ENCODE peak calls at places on chromosomes 16 and 17, in eight cellular contexts. One of them, this sample, is unnamed.
A peak's percentile ranks its signal among the peaks of the same experiment; 100 is the strongest.

GRCh38 chr17:61486135-61487120 is 34.2 kb downstream of the TBX4 start:
- DNase-seq in AG09309: no peak
- DNase-seq in H9: peak; percentile 28
- DNase-seq in Calu3: no peak
- DNase-seq in GM12865: no peak
- DNase-seq in IMR-90: no peak
- DNase-seq in fibroblast of mammary gland: no peak
- DNase-seq in endothelial cell of umbilical vein: no peak
- DNase-seq in this sample: peak; percentile 67

GRCh38 chr16:79532785-79533184 is 67.8 kb downstream of the MAF start:
- DNase-seq in fibroblast of mammary gland: no peak
- DNase-seq in H9: no peak
- DNase-seq in Calu3: no peak
- DNase-seq in endothelial cell of umbilical vein: no peak
- DNase-seq in AG09309: no peak
- DNase-seq in GM12865: no peak
- DNase-seq in IMR-90: no peak
- DNase-seq in this sample: no peak

GRCh38 chr17:50221500-50222480 is 20.4 kb upstream of the COL1A1 start:
- DNase-seq in Calu3: no peak
- DNase-seq in GM12865: peak; percentile 36
- DNase-seq in IMR-90: peak; percentile 68
- DNase-seq in fibroblast of mammary gland: peak; percentile 74
- DNase-seq in AG09309: no peak
- DNase-seq in H9: no peak
- DNase-seq in endothelial cell of umbilical vein: no peak
- DNase-seq in this sample: peak; percentile 46

GRCh38 chr16:38941-39892 is 14.2 kb downstream of the POLR3K start:
- DNase-seq in endothelial cell of umbilical vein: no peak
- DNase-seq in H9: no peak
- DNase-seq in Calu3: peak; percentile 86
- DNase-seq in AG09309: no peak
- DNase-seq in GM12865: peak; percentile 81
- DNase-seq in fibroblast of mammary gland: no peak
- DNase-seq in IMR-90: no peak
- DNase-seq in this sample: no peak

GRCh38 chr17:57959929-57960328 is 4.7 kb upstream of the CUEDC1 start:
- DNase-seq in IMR-90: no peak
- DNase-seq in AG09309: no peak
- DNase-seq in Calu3: no peak
- DNase-seq in fibroblast of mammary gland: no peak
- DNase-seq in H9: no peak
- DNase-seq in endothelial cell of umbilical vein: no peak
- DNase-seq in GM12865: no peak
- DNase-seq in this sample: no peak

GRCh38 chr16:82345318-82345717 is 175.3 kb upstream of the MPHOSPH6 start:
- DNase-seq in endothelial cell of umbilical vein: no peak
- DNase-seq in fibroblast of mammary gland: no peak
- DNase-seq in H9: no peak
- DNase-seq in GM12865: no peak
- DNase-seq in Calu3: no peak
- DNase-seq in AG09309: no peak
- DNase-seq in IMR-90: no peak
- DNase-seq in this sample: no peak

GRCh38 chr16:11857161-11857560 is 5.8 kb upstream of the RSL1D1 start:
- DNase-seq in H9: no peak
- DNase-seq in endothelial cell of umbilical vein: no peak
- DNase-seq in GM12865: no peak
- DNase-seq in Calu3: no peak
- DNase-seq in IMR-90: peak; percentile 70
- DNase-seq in AG09309: no peak
- DNase-seq in fibroblast of mammary gland: peak; percentile 73
- DNase-seq in this sample: peak; percentile 62

GRCh38 chr17:66038125-66038524 is 153.8 kb downstream of the CEP112 start:
- DNase-seq in fibroblast of mammary gland: no peak
- DNase-seq in AG09309: no peak
- DNase-seq in IMR-90: no peak
- DNase-seq in GM12865: no peak
- DNase-seq in H9: no peak
- DNase-seq in endothelial cell of umbilical vein: no peak
- DNase-seq in Calu3: no peak
- DNase-seq in this sample: no peak

GRCh38 chr16:27382187-27382855 is 19.7 kb upstream of the IL21R start:
- DNase-seq in AG09309: no peak
- DNase-seq in Calu3: no peak
- DNase-seq in fibroblast of mammary gland: no peak
- DNase-seq in GM12865: no peak
- DNase-seq in endothelial cell of umbilical vein: no peak
- DNase-seq in IMR-90: no peak
- DNase-seq in H9: no peak
- DNase-seq in this sample: no peak

GRCh38 chr17:67132366-67132765 is 88.0 kb downstream of the CACNG1 start:
- DNase-seq in IMR-90: no peak
- DNase-seq in GM12865: no peak
- DNase-seq in H9: no peak
- DNase-seq in fibroblast of mammary gland: no peak
- DNase-seq in AG09309: no peak
- DNase-seq in endothelial cell of umbilical vein: no peak
- DNase-seq in Calu3: no peak
- DNase-seq in this sample: no peak

GRCh38 chr17:1040216-1040600 is 43.3 kb downstream of the TIMM22 start:
- DNase-seq in H9: no peak
- DNase-seq in fibroblast of mammary gland: peak; percentile 50
- DNase-seq in endothelial cell of umbilical vein: no peak
- DNase-seq in IMR-90: no peak
- DNase-seq in GM12865: no peak
- DNase-seq in Calu3: no peak
- DNase-seq in AG09309: no peak
- DNase-seq in this sample: no peak

GRCh38 chr17:33205552-33205951 is 87.5 kb downstream of the ASIC2 start:
- DNase-seq in endothelial cell of umbilical vein: no peak
- DNase-seq in Calu3: no peak
- DNase-seq in H9: peak; percentile 16
- DNase-seq in AG09309: no peak
- DNase-seq in GM12865: no peak
- DNase-seq in fibroblast of mammary gland: no peak
- DNase-seq in IMR-90: no peak
- DNase-seq in this sample: no peak

GRCh38 chr16:76787394-76787793 is 403.6 kb upstream of the MON1B start:
- DNase-seq in IMR-90: no peak
- DNase-seq in endothelial cell of umbilical vein: no peak
- DNase-seq in GM12865: no peak
- DNase-seq in Calu3: no peak
- DNase-seq in H9: no peak
- DNase-seq in AG09309: no peak
- DNase-seq in fibroblast of mammary gland: peak; percentile 12
- DNase-seq in this sample: no peak

GRCh38 chr16:21264226-21265036 is 13.7 kb downstream of the CRYM start:
- DNase-seq in Calu3: no peak
- DNase-seq in AG09309: no peak
- DNase-seq in GM12865: no peak
- DNase-seq in H9: no peak
- DNase-seq in fibroblast of mammary gland: peak; percentile 55
- DNase-seq in IMR-90: no peak
- DNase-seq in endothelial cell of umbilical vein: peak; percentile 9
- DNase-seq in this sample: no peak

GRCh38 chr16:79093554-79093967 is 507.0 kb downstream of the MAF start:
- DNase-seq in fibroblast of mammary gland: no peak
- DNase-seq in endothelial cell of umbilical vein: no peak
- DNase-seq in GM12865: no peak
- DNase-seq in Calu3: no peak
- DNase-seq in H9: no peak
- DNase-seq in IMR-90: no peak
- DNase-seq in AG09309: no peak
- DNase-seq in this sample: no peak

GRCh38 chr17:63762106-63763078 is 11.0 kb downstream of the CCDC47 start:
- DNase-seq in GM12865: no peak
- DNase-seq in fibroblast of mammary gland: no peak
- DNase-seq in endothelial cell of umbilical vein: peak; percentile 66
- DNase-seq in AG09309: no peak
- DNase-seq in Calu3: no peak
- DNase-seq in IMR-90: no peak
- DNase-seq in H9: no peak
- DNase-seq in this sample: no peak

GRCh38 chr16:54015147-54015546 is 271.4 kb downstream of the IRX3 start:
- DNase-seq in fibroblast of mammary gland: no peak
- DNase-seq in H9: no peak
- DNase-seq in GM12865: no peak
- DNase-seq in Calu3: no peak
- DNase-seq in AG09309: no peak
- DNase-seq in IMR-90: no peak
- DNase-seq in endothelial cell of umbilical vein: no peak
- DNase-seq in this sample: no peak

GRCh38 chr16:83771306-83771942 is 36.4 kb upstream of the HSBP1 start:
- DNase-seq in endothelial cell of umbilical vein: peak; percentile 78
- DNase-seq in AG09309: no peak
- DNase-seq in Calu3: no peak
- DNase-seq in GM12865: no peak
- DNase-seq in H9: no peak
- DNase-seq in IMR-90: no peak
- DNase-seq in fibroblast of mammary gland: no peak
- DNase-seq in this sample: no peak

GRCh38 chr17:51166987-51167931 is 1.0 kb downstream of the NME2 start:
- DNase-seq in GM12865: peak; percentile 73
- DNase-seq in endothelial cell of umbilical vein: peak; percentile 62
- DNase-seq in fibroblast of mammary gland: no peak
- DNase-seq in Calu3: peak; percentile 89
- DNase-seq in IMR-90: peak; percentile 19
- DNase-seq in H9: peak; percentile 73
- DNase-seq in AG09309: no peak
- DNase-seq in this sample: peak; percentile 10

GRCh38 chr17:12256380-12256995 is 235.8 kb downstream of the MAP2K4 start:
- DNase-seq in AG09309: peak; percentile 43
- DNase-seq in GM12865: peak; percentile 67
- DNase-seq in IMR-90: peak; percentile 81
- DNase-seq in fibroblast of mammary gland: peak; percentile 61
- DNase-seq in endothelial cell of umbilical vein: peak; percentile 39
- DNase-seq in Calu3: peak; percentile 40
- DNase-seq in H9: no peak
- DNase-seq in this sample: peak; percentile 66

GRCh38 chr17:11921296-11921695 is 76.0 kb downstream of the ZNF18 start:
- DNase-seq in H9: no peak
- DNase-seq in IMR-90: no peak
- DNase-seq in Calu3: no peak
- DNase-seq in GM12865: no peak
- DNase-seq in endothelial cell of umbilical vein: no peak
- DNase-seq in AG09309: no peak
- DNase-seq in fibroblast of mammary gland: no peak
- DNase-seq in this sample: no peak

GRCh38 chr17:66451188-66452149 is 149.1 kb downstream of the PRKCA start:
- DNase-seq in GM12865: no peak
- DNase-seq in endothelial cell of umbilical vein: no peak
- DNase-seq in AG09309: no peak
- DNase-seq in IMR-90: no peak
- DNase-seq in H9: peak; percentile 81
- DNase-seq in fibroblast of mammary gland: no peak
- DNase-seq in Calu3: peak; percentile 55
- DNase-seq in this sample: no peak

GRCh38 chr16:85471469-85472431 is 141.4 kb upstream of the GSE1 start:
- DNase-seq in IMR-90: no peak
- DNase-seq in Calu3: peak; percentile 62
- DNase-seq in H9: no peak
- DNase-seq in endothelial cell of umbilical vein: no peak
- DNase-seq in AG09309: no peak
- DNase-seq in GM12865: no peak
- DNase-seq in fibroblast of mammary gland: no peak
- DNase-seq in this sample: no peak
- TF ChIP-seq CTCF in IMR-90: no peak
- TF ChIP-seq CTCF in Calu3: no peak
- TF ChIP-seq CTCF in H9: no peak
- TF ChIP-seq CTCF in endothelial cell of umbilical vein: no peak
- TF ChIP-seq CTCF in AG09309: no peak
- TF ChIP-seq CTCF in GM12865: no peak
- TF ChIP-seq CTCF in fibroblast of mammary gland: no peak
- TF ChIP-seq CTCF in this sample: no peak

DNA sequence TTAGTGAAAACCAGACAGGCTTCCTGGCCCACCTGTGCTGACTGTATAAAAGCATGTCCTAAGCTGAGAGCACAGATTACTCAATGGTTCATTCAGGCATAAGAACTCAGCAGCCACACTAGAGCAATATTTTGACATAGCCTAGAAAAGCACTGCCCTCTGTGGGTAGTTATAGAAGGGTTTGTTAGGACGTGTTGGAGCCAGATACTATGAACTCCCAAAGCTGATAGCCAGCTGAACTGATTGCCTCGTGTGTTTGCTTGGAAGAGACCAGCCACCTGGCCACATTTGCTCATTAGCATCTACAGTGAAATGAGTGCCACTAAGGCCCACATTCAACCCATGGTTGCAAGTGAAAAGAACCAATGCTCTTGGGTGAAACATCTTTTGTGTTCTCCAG is 30.8 kb upstream of the ABCA5 start:
- DNase-seq in Calu3: no peak
- DNase-seq in endothelial cell of umbilical vein: no peak
- DNase-seq in AG09309: no peak
- DNase-seq in GM12865: peak; percentile 17
- DNase-seq in fibroblast of mammary gland: peak; percentile 3
- DNase-seq in H9: no peak
- DNase-seq in IMR-90: no peak
- DNase-seq in this sample: no peak
- TF ChIP-seq CTCF in Calu3: no peak
- TF ChIP-seq CTCF in endothelial cell of umbilical vein: no peak
- TF ChIP-seq CTCF in AG09309: no peak
- TF ChIP-seq CTCF in GM12865: no peak
- TF ChIP-seq CTCF in fibroblast of mammary gland: no peak
- TF ChIP-seq CTCF in H9: no peak
- TF ChIP-seq CTCF in IMR-90: no peak
- TF ChIP-seq CTCF in this sample: no peak

DNA sequence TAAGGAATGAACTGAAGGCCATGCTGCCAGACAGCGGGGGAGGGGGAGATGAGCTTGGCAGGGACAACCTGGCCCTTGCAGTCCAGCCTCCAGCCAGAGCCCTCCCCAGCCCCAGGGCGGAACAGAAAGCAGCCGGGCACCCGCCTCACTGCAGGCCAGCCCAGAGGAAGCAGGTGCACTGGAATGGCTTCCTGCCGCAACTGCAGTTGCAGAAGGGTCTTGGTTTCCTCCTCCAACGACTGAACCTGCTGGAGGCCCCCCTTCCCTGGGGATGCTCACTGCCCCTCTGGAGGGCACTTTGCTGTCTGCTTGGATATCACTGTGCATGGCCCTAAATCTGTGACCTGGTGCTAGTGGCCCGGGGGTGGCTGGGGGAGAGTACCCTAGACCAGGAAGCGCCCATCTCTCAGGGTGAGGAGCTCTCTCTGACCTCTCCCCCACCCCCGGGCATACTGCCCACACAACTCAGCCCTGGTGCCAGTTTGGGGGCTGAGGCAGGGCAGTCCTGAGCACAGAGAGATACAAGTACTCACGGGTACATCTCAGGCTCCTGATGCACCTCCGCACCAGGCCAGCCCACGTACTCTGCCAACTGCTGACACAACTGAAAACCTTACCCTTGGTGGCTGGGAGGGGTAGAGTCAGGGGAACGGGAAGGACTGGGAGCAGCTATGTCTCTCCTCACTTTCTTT is 41.1 kb downstream of the MYO18A start:
- DNase-seq in IMR-90: no peak
- DNase-seq in AG09309: no peak
- DNase-seq in GM12865: peak; percentile 66
- DNase-seq in Calu3: no peak
- DNase-seq in H9: no peak
- DNase-seq in fibroblast of mammary gland: no peak
- DNase-seq in endothelial cell of umbilical vein: no peak
- DNase-seq in this sample: no peak
- TF ChIP-seq CTCF in IMR-90: no peak
- TF ChIP-seq CTCF in AG09309: no peak
- TF ChIP-seq CTCF in GM12865: no peak
- TF ChIP-seq CTCF in Calu3: no peak
- TF ChIP-seq CTCF in H9: no peak
- TF ChIP-seq CTCF in fibroblast of mammary gland: no peak
- TF ChIP-seq CTCF in endothelial cell of umbilical vein: no peak
- TF ChIP-seq CTCF in this sample: no peak

GRCh38 chr16:70685938-70686375 is at the start of gene MTSS2:
- DNase-seq in GM12865: no peak
- DNase-seq in AG09309: peak; percentile 46
- DNase-seq in IMR-90: peak; percentile 85
- DNase-seq in H9: peak; percentile 79
- DNase-seq in fibroblast of mammary gland: peak; percentile 76
- DNase-seq in Calu3: peak; percentile 76
- DNase-seq in endothelial cell of umbilical vein: peak; percentile 89
- DNase-seq in this sample: peak; percentile 73
- TF ChIP-seq CTCF in GM12865: no peak
- TF ChIP-seq CTCF in AG09309: no peak
- TF ChIP-seq CTCF in IMR-90: peak; percentile 2
- TF ChIP-seq CTCF in H9: peak; percentile 10
- TF ChIP-seq CTCF in fibroblast of mammary gland: no peak
- TF ChIP-seq CTCF in Calu3: no peak
- TF ChIP-seq CTCF in endothelial cell of umbilical vein: no peak
- TF ChIP-seq CTCF in this sample: no peak

This sample was measured in HFFc6.